ENCODE peak calls at places on chromosomes 1 and 21, in four cellular contexts. A, C, J and D are unnamed samples.

GRCh38 chr1:60132985-60133673 is 59.6 kb upstream of the C1orf87 start:
- DNase-seq in C (no peak), J (no peak), A (no peak), D (no peak)

GRCh38 chr1:41433501-41433900 is 51.0 kb downstream of the EDN2 start:
- DNase-seq in A (no peak), C (no peak), J (no peak), D (no peak)

GRCh38 chr1:1356796-1357401 is 1.5 kb downstream of the MXRA8 start:
- DNase-seq in A (no peak), J (no peak), C (no peak), D (no peak)

GRCh38 chr1:13619909-13620308 is 36.3 kb downstream of the PDPN start:
- DNase-seq in A (no peak), C (no peak), J (no peak), D (no peak)

GRCh38 chr1:43256675-43257570 is 12.9 kb upstream of the TMEM125 start:
- DNase-seq in C (no peak), A (no peak), J (no peak), D (no peak)

GRCh38 chr1:59560807-59561450 is 253.8 kb upstream of the HOOK1 start:
- DNase-seq in C (peak; percentile 54), A (no peak), J (no peak), D (no peak)

GRCh38 chr1:209655832-209656231 is 3.6 kb upstream of the LAMB3 start:
- DNase-seq in C (no peak), J (no peak), A (no peak), D (no peak)

GRCh38 chr1:205600085-205600484 is 31.7 kb downstream of the ELK4 start:
- DNase-seq in J (peak; percentile 34), A (no peak), C (no peak), D (no peak)

GRCh38 chr1:65247419-65248359 is 61.7 kb upstream of the DNAJC6 start:
- DNase-seq in A (no peak), J (no peak), C (no peak), D (no peak)

GRCh38 chr1:116738673-116739370 is 15.4 kb upstream of the CD2 start:
- DNase-seq in C (no peak), J (no peak), A (no peak), D (no peak)

GRCh38 chr1:23562138-23562819 is 3.0 kb upstream of the ID3 start:
- DNase-seq in J (peak; percentile 95), C (peak; percentile 98), A (peak; percentile 93), D (peak; percentile 85)

GRCh38 chr1:15948600-15949452 is 27.1 kb downstream of the ZBTB17 start:
- DNase-seq in C (no peak), J (peak; percentile 63), A (no peak), D (no peak)

GRCh38 chr21:27570306-27570868 is 603.5 kb upstream of the ADAMTS5 start:
- DNase-seq in A (no peak), J (no peak), C (no peak), D (no peak)

GRCh38 chr1:5451671-5452070 is 540.6 kb downstream of the NPHP4 start:
- DNase-seq in C (no peak), J (no peak), A (no peak), D (no peak)

DNA sequence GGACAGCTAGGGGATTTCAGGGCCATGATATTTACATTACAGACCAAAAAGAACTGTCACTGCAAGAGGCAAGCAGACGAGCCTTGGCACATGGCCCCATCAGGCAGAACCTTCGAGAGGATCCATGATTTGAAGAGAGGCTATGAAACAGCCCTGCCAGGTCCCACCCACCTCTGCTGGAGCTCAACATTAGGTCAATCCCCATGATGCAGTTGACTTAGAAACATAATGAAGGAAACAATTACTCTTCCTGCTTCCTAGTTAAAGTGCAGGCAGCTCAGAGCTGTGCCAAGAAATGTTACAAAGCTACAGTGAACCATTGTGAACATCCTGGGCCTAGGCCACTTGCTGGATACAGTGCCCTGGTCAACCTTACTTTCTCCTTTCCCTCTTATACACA is 41.7 kb upstream of the PTCH2 start:
- DNase-seq in A (no peak), C (no peak), J (no peak), D (no peak)
- TF ChIP-seq HMGXB4 in A (no peak), C (no peak), J (no peak), D (no peak)

GRCh38 chr1:188669715-188670114 is 1807.9 kb downstream of the BRINP3 start:
- DNase-seq in A (no peak), J (no peak), C (no peak), D (no peak)
- TF ChIP-seq HMGXB4 in A (no peak), J (no peak), C (no peak), D (no peak)

DNA sequence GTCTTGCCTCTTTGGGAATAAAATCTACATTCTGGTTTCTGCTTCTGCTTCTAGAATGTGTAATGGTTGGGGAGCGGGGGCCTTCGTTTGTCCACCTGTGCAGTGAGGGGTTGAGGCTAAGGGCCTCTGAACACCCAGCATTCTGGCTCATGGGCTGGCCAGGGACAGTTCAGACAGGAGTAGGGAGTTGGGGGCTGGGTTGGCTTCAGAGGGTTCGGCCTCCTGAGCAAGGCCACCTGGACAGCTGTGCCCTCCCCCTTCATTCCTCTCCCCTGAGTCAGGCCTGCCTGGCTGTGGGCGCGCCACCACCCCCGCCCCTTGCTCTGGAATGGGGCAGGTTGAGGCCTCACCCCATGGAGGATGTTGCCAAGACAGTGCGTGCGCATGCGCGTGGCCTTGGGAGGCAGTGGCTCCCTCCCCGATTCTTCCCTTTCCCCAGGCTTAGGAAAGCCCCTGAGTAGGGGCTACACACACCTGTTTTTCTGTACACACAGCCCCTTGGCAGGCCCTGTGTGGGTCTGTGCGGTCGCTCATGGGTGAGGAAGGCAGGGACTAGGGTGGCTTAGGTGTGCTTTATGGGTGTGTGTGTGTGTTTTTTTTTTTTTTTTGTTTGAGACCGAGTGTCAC is 57.0 kb downstream of the YARS1 start:
- DNase-seq in A (peak; percentile 95), C (peak; percentile 96), J (peak; percentile 76), D (peak; percentile 92)
- TF ChIP-seq HMGXB4 in A (peak; percentile 22), C (peak; percentile 37), J (no peak), D (no peak)

DNA sequence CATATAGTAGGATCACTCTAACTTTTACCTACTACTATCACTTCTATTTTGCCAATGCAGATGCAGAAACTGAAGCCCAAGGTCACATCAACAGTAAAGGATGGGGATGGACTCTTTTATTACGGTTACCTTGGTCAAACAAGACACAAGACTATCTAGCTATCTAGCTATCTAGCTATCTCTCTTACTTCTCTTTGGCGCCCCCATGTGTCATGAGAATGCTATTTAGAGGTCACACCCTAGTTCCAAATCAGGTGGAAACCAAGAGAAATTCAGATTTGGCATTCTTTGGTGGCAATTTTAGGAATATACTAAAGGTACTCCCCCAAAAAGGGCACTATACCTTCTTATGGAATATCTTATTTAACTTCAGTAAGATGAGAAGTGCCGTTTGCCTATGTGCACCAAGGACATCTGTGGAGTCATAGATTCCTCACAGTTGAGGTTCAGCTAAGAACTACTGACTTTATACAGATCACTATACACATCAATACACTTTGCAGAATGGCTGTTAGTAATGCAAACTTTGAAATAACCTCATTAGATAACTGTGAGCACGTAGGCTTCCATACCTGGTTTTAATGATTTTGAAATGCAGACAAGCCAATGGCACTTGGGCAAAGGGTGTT is 6.7 kb downstream of the ZNF648 start:
- DNase-seq in C (peak; percentile 39), J (peak; percentile 47), A (peak; percentile 69), D (peak; percentile 47)
- TF ChIP-seq HMGXB4 in C (no peak), J (no peak), A (no peak), D (no peak)